ENCODE peak calls at places on chromosomes 6 and 20, in eight cellular contexts. F is mammary epithelial cell, A is HepG2, H is PC-3, U is HCT116, G is IMR-90, R is mesendoderm, O is trophoblast cell. N is an unnamed sample.
A peak's percentile ranks its signal among the peaks of the same experiment; 100 is the strongest.

GRCh38 chr20:51255417-51255816 is 232.5 kb upstream of the KCNG1 start:
- DNase-seq in F (no peak), H (no peak), G (no peak), O (no peak), R (no peak), U (no peak), A (no peak), N (no peak)

GRCh38 chr6:82057846-82058554 is 189.5 kb downstream of the IBTK start:
- DNase-seq in U (no peak), O (no peak), H (no peak), A (no peak), G (peak; percentile 57), R (no peak), F (peak; percentile 33), N (no peak)

GRCh38 chr6:42889815-42890214 is 10.4 kb downstream of the RPL7L1 start:
- DNase-seq in H (peak; percentile 22), F (no peak), G (no peak), U (no peak), O (no peak), A (no peak), R (no peak), N (peak; percentile 70)

GRCh38 chr6:41921712-41921998 is 356 bp downstream of the BYSL start:
- DNase-seq in H (no peak), A (no peak), F (no peak), G (no peak), U (no peak), R (no peak), O (no peak), N (no peak)

GRCh38 chr20:40636486-40636885 is 52.5 kb downstream of the MAFB start:
- DNase-seq in U (no peak), G (no peak), A (no peak), H (no peak), R (no peak), F (no peak), O (no peak), N (no peak)

GRCh38 chr6:163745566-163746400 is 331.3 kb downstream of the QKI start:
- DNase-seq in G (peak; percentile 92), F (peak; percentile 53), U (no peak), O (peak; percentile 98), A (peak; percentile 56), H (peak; percentile 39), R (peak; percentile 98), N (no peak)

GRCh38 chr20:4468114-4468513 is 253.6 kb upstream of the PRND start:
- DNase-seq in U (no peak), R (no peak), O (peak; percentile 64), A (no peak), H (no peak), G (peak; percentile 8), F (no peak), N (no peak)

GRCh38 chr20:19451591-19452295 is 239.3 kb downstream of the SLC24A3 start:
- DNase-seq in H (no peak), G (no peak), U (no peak), R (no peak), F (no peak), A (no peak), O (no peak), N (no peak)

GRCh38 chr20:63059684-63060056 is 52.9 kb upstream of the BHLHE23 start:
- DNase-seq in U (no peak), O (no peak), G (no peak), A (no peak), R (no peak), F (no peak), H (no peak), N (no peak)

GRCh38 chr20:8156603-8157079 is 24.6 kb downstream of the PLCB1 start:
- DNase-seq in O (no peak), A (peak; percentile 90), U (peak; percentile 31), G (peak; percentile 59), F (no peak), R (no peak), H (peak; percentile 80), N (no peak)

GRCh38 chr6:161141173-161141572 is 132.7 kb downstream of the AGPAT4 start:
- DNase-seq in O (no peak), R (no peak), G (no peak), H (no peak), U (no peak), A (no peak), F (no peak), N (no peak)

GRCh38 chr6:43962458-43962857 is 164.8 kb downstream of the MRPL14 start:
- DNase-seq in U (no peak), A (no peak), F (peak; percentile 40), H (no peak), G (peak; percentile 35), O (peak; percentile 35), R (no peak), N (no peak)

GRCh38 chr20:47988601-47989116 is 203.4 kb upstream of the SULF2 start:
- DNase-seq in U (no peak), H (no peak), O (no peak), A (no peak), G (no peak), F (no peak), R (no peak), N (no peak)

GRCh38 chr6:24205020-24205492 is 79.0 kb downstream of the NRSN1 start:
- DNase-seq in F (peak; percentile 20), U (peak; percentile 28), H (peak; percentile 78), O (peak; percentile 67), G (peak; percentile 38), A (peak; percentile 59), R (peak; percentile 51), N (peak; percentile 83)

GRCh38 chr6:160972111-160972510 is 19.5 kb upstream of the MAP3K4 start:
- DNase-seq in A (no peak), H (peak; percentile 72), F (peak; percentile 93), O (peak; percentile 58), G (peak; percentile 97), R (no peak), U (no peak), N (no peak)

DNA sequence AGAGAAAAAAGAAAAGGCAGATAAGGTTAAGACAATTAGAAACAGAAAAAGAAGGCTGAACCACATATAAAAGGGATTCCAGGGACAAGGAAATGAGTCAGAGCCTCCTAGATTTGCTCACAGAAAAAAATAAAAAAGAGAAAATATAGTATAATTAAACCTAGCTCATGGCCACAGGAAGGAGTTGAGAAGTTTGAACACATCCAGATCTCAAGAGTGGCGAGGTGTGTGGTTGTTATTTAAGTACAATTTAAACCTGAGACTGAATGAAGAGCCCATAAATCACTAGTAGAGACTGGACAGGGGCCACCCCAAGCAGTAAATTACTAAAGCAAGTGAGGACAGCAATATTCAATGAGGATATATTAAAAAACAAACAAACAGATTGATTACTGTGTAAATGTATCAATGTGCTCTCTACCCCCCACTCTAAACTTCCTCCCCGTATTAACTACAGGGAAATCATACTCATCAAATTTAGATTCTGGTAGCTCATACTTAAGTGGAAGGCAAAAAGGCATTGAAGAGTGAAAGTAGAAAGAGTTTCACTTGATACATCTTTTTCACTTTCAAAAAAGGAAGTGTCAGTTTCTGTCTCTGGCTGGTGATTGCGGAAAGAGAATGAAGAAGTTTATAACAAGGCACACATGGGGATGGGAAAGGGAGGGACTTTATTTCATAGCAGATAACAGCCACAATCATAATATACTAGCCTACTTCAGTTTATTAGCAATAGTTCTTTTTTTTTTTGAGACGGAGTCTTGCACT is 49.3 kb upstream of the SCAF8 start:
- DNase-seq in O (no peak), U (no peak), G (peak; percentile 49), R (no peak), H (peak; percentile 19), A (no peak), F (peak; percentile 13), N (peak; percentile 84)
- H3K9ac ChIP-seq in O (no peak overlapping the region), U (no peak overlapping the region), G (no peak overlapping the region), R (no peak overlapping the region), H (no peak overlapping the region), A (no peak overlapping the region), F (no peak overlapping the region), N (peak overlapping the region; percentile 48)

DNA sequence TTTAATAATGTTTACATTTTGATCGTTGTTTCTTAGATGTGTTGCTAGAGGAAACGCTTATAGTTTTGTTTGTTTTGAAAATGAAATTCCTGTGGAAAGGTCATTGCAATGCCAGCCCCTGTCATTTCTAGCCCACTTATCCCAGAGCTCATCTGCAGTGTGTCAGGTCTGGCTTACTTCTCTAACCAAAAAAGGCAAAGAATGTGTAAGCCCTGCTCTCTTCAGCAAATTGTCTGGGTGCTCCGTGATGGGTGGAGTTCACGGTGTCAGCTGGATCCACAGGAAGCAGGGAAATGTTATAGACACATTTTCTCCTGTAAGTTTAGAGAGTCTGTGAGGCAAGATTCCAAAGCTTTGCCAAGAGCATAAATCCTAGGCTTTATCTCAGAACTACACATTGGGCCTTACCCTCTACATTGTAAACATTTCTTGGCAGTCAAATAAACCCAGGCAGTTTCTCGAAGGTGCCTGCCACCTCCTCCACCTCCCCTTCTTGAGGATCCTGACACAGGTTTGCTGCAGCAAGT is 50.9 kb downstream of the RPRD1B start:
- DNase-seq in U (no peak), F (no peak), O (peak; percentile 81), H (no peak), R (no peak), A (peak; percentile 79), G (peak; percentile 82), N (no peak)
- H3K4me2 ChIP-seq in U (no peak overlapping the region), F (no peak overlapping the region), O (no peak overlapping the region), H (no peak overlapping the region), R (no peak overlapping the region), A (no peak overlapping the region), G (peak overlapping the region; percentile 24), N (no peak overlapping the region)

GRCh38 chr6:37068523-37069270 is 63.2 kb downstream of the FGD2 start:
- DNase-seq in F (no peak), U (no peak), G (no peak), A (no peak), O (no peak), R (no peak), H (no peak), N (no peak)
- H3K9ac ChIP-seq in F (no peak overlapping the region), U (no peak overlapping the region), G (no peak overlapping the region), A (no peak overlapping the region), O (no peak overlapping the region), R (no peak overlapping the region), H (no peak overlapping the region), N (no peak overlapping the region)

GRCh38 chr20:36859700-36860330 is 16.1 kb upstream of the TLDC2 start:
- DNase-seq in H (no peak), F (no peak), R (no peak), U (no peak), A (no peak), O (no peak), G (no peak), N (no peak)
- H3K4me2 ChIP-seq in H (no peak overlapping the region), F (no peak overlapping the region), R (no peak overlapping the region), U (peak overlapping the region; percentile 17), A (peak overlapping the region; percentile 13), O (no peak overlapping the region), G (peak overlapping the region; percentile 94), N (peak overlapping the region; percentile 94)

GRCh38 chr6:3427740-3428085 is 29.1 kb downstream of the SLC22A23 start:
- DNase-seq in O (no peak), H (peak; percentile 54), U (no peak), F (no peak), G (no peak), R (no peak), A (no peak), N (no peak)

GRCh38 chr6:3428247-3428646 is 28.6 kb downstream of the SLC22A23 start:
- DNase-seq in H (no peak), U (no peak), G (no peak), O (no peak), A (no peak), F (no peak), R (no peak), N (no peak)

GRCh38 chr6:3425574-3425973 is 31.3 kb downstream of the SLC22A23 start:
- DNase-seq in F (no peak), H (no peak), G (no peak), U (no peak), O (no peak), A (no peak), R (no peak), N (no peak)

GRCh38 chr6:3426091-3426780 is 30.6 kb downstream of the SLC22A23 start:
- DNase-seq in G (no peak), A (no peak), H (peak; percentile 59), F (peak; percentile 58), O (no peak), R (no peak), U (no peak), N (no peak)

GRCh38 chr6:3426817-3427739 is 29.8 kb downstream of the SLC22A23 start:
- DNase-seq in R (no peak), U (no peak), G (no peak), F (no peak), A (no peak), O (no peak), H (no peak), N (no peak)
- H3K9ac ChIP-seq in R (no peak overlapping the region), U (no peak overlapping the region), G (no peak overlapping the region), F (no peak overlapping the region), A (no peak overlapping the region), O (no peak overlapping the region), H (no peak overlapping the region), N (no peak overlapping the region)

N was measured in Karpas-422.